ENCODE peak calls at places on chromosome 19, in six cellular contexts. W is A549, N is endothelial cell of umbilical vein, L is HepG2, B is GM12878, F is K562. V is an unnamed sample.

GRCh38 chr19:29983568-29983967 is 41.5 kb downstream of the URI1 start:
- DNase-seq in W (no peak), N (no peak), L (no peak), B (no peak), F (no peak), V (no peak)

GRCh38 chr19:45153339-45154063 is 7.3 kb downstream of the NKPD1 start:
- DNase-seq in W (no peak), N (peak; percentile 34), L (no peak), B (no peak), F (peak; percentile 87), V (peak; percentile 55)

GRCh38 chr19:39070888-39071287 is 13.3 kb upstream of the ACP7 start:
- DNase-seq in W (peak; percentile 64), N (no peak), L (no peak), B (no peak), F (no peak), V (no peak)

GRCh38 chr19:29768166-29768565 is 43.6 kb upstream of the CCNE1 start:
- DNase-seq in W (no peak), N (no peak), L (no peak), B (no peak), F (no peak), V (no peak)

GRCh38 chr19:42406111-42406510 is 16.0 kb upstream of the CNFN start:
- DNase-seq in W (no peak), N (no peak), L (no peak), B (no peak), F (no peak), V (no peak)

GRCh38 chr19:5623397-5624153 is 692 bp downstream of the SAFB start:
- DNase-seq in W (no peak), N (peak; percentile 28), L (no peak), B (no peak), F (peak; percentile 51), V (peak; percentile 20)

GRCh38 chr19:45913874-45914830 is at the start of gene NANOS2:
- DNase-seq in W (peak; percentile 64), N (peak; percentile 32), L (peak; percentile 50), B (no peak), F (peak; percentile 77), V (peak; percentile 75)

GRCh38 chr19:14061751-14062557 is at the start of gene PALM3:
- DNase-seq in W (no peak), N (no peak), L (no peak), B (no peak), F (no peak), V (no peak)

GRCh38 chr19:36169084-36169760 is 17.0 kb upstream of the COX7A1 start:
- DNase-seq in W (no peak), N (peak; percentile 93), L (no peak), B (no peak), F (no peak), V (no peak)

GRCh38 chr19:45973564-45974338 is at the start of gene NOVA2:
- DNase-seq in W (peak; percentile 88), N (peak; percentile 95), L (no peak), B (peak; percentile 19), F (peak; percentile 99), V (peak; percentile 59)

GRCh38 chr19:33868821-33869412 is 72.2 kb downstream of the KCTD15 start:
- DNase-seq in W (no peak), N (peak; percentile 43), L (no peak), B (no peak), F (no peak), V (no peak)

GRCh38 chr19:35202722-35203674 is 25.5 kb downstream of the FAM187B start:
- DNase-seq in W (no peak), N (no peak), L (no peak), B (no peak), F (no peak), V (no peak)

GRCh38 chr19:33186431-33186830 is 7.7 kb upstream of the LRP3 start:
- DNase-seq in W (no peak), N (no peak), L (no peak), B (no peak), F (no peak), V (peak; percentile 73)

GRCh38 chr19:3249408-3249807 is 24.9 kb downstream of the CELF5 start:
- DNase-seq in W (peak; percentile 62), N (no peak), L (peak; percentile 27), B (no peak), F (peak; percentile 83), V (peak; percentile 25)

GRCh38 chr19:39890755-39891551 is 43.5 kb downstream of the FCGBP start:
- DNase-seq in W (no peak), N (no peak), L (no peak), B (no peak), F (no peak), V (no peak)

GRCh38 chr19:13920940-13921744 is 15.1 kb downstream of the CC2D1A start:
- DNase-seq in W (peak; percentile 76), N (peak; percentile 34), L (peak; percentile 57), B (peak; percentile 25), F (peak; percentile 74), V (peak; percentile 80)

GRCh38 chr19:43759515-43759914 is 4.8 kb upstream of the SMG9 start:
- DNase-seq in W (peak; percentile 82), N (peak; percentile 37), L (peak; percentile 23), B (no peak), F (peak; percentile 39), V (no peak)

GRCh38 chr19:14473073-14473790 is 1.9 kb downstream of the PTGER1 start:
- DNase-seq in W (no peak), N (no peak), L (no peak), B (no peak), F (no peak), V (no peak)

GRCh38 chr19:45782820-45783785 is 813 bp upstream of the DMPK start:
- DNase-seq in W (peak; percentile 58), N (no peak), L (no peak), B (no peak), F (no peak), V (no peak)

GRCh38 chr19:51338563-51339312 is 3.2 kb downstream of the VSIG10L start:
- DNase-seq in W (peak; percentile 88), N (peak; percentile 86), L (peak; percentile 68), B (peak; percentile 24), F (peak; percentile 91), V (peak; percentile 83)

GRCh38 chr19:46150606-46151005 is 2.6 kb downstream of the IGFL2 start:
- DNase-seq in W (no peak), N (no peak), L (no peak), B (no peak), F (no peak), V (no peak)

GRCh38 chr19:4347521-4347920 is 4.2 kb downstream of the MPND start:
- DNase-seq in W (no peak), N (no peak), L (no peak), B (no peak), F (no peak), V (no peak)

GRCh38 chr19:9836021-9836420 is 903 bp downstream of the PIN1 start:
- DNase-seq in W (no peak), N (no peak), L (no peak), B (no peak), F (no peak), V (peak; percentile 64)

GRCh38 chr19:9839415-9839814 is 4.3 kb downstream of the PIN1 start:
- DNase-seq in W (no peak), N (no peak), L (no peak), B (no peak), F (no peak), V (no peak)

GRCh38 chr19:9834726-9835506 is at the start of gene PIN1:
- DNase-seq in W (peak; percentile 96), N (peak; percentile 99), L (peak; percentile 96), B (peak; percentile 91), F (peak; percentile 97), V (peak; percentile 100)

GRCh38 chr19:9835507-9835949 is 410 bp downstream of the PIN1 start:
- DNase-seq in W (no peak), N (no peak), L (no peak), B (no peak), F (no peak), V (peak; percentile 42)

GRCh38 chr19:9838324-9838723 is 3.2 kb downstream of the PIN1 start:
- DNase-seq in W (no peak), N (no peak), L (no peak), B (no peak), F (no peak), V (no peak)
- TF ChIP-seq MAX in W (no peak), N (no peak), L (no peak), B (no peak), F (no peak), V (no peak)

GRCh38 chr19:54967611-54968010 is 1.4 kb downstream of the NLRP2 start:
- DNase-seq in W (no peak), N (no peak), L (no peak), B (peak; percentile 28), F (no peak), V (no peak)
- TF ChIP-seq MYC in W (no peak), N (no peak), L (no peak), B (no peak), F (no peak), V (no peak)

GRCh38 chr19:12866416-12867119 is 14.7 kb downstream of the DNASE2 start:
- DNase-seq in W (no peak), N (no peak), L (no peak), B (no peak), F (peak; percentile 71), V (no peak)

GRCh38 chr19:12865746-12866415 is 15.4 kb downstream of the DNASE2 start:
- DNase-seq in W (no peak), N (no peak), L (no peak), B (no peak), F (no peak), V (no peak)

GRCh38 chr19:12868540-12869112 is 12.6 kb downstream of the DNASE2 start:
- DNase-seq in W (peak; percentile 49), N (no peak), L (no peak), B (no peak), F (peak; percentile 72), V (no peak)

GRCh38 chr19:12864721-12865715 is 16.2 kb downstream of the DNASE2 start:
- DNase-seq in W (no peak), N (no peak), L (peak; percentile 75), B (no peak), F (no peak), V (peak; percentile 33)

DNA sequence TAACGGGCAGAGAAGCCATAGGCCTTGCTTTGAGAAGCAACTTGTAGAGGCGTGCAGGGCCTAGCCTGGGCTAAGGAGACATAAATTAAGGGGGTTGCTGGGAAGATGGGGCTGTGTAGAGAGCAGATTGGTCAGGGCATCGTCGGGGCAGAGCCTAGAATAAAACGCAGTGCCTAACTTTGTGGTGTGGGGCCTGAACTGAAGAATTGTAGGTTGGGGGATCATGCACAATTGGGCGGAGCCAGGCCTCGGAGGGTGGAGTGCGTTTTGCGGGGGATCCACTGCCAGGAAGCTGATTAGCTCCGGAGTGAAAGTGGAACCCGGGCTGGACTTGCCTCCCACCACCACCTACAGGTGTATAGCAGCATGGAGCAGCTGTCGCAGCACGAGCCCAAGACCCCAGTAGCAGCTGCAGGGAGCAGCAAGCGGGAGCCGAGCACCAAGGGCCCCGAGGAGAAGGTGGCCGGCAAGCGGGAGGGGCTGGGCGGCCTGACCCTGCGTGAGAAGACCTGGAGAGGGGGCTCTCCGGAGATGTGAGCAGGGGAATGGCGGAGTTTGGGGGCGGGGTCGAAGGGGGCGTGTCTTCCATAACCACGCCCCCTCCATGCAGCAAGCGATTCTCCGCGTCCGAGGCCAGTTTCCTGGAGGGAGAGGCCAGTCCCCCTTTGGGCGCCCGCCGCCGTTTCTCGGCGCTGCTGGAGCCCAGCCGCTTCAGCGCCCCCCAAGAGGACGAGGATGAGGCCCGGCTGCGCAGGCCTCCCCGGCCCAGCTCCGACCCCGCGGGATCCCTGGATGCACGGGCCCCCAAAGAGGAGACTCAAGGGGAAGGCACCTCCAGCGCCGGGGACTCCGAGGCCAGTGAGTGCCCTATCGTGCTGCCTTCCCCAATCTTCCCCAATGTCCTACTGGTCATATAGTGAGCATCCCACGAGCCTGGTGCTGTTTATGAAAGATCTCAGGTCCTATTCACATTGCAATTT is 13.8 kb downstream of the DNASE2 start:
- DNase-seq in W (peak; percentile 52), N (peak; percentile 73), L (no peak), B (peak; percentile 31), F (peak; percentile 93), V (no peak)
- TF ChIP-seq MAX in W (no peak), N (no peak), L (no peak), B (no peak), F (no peak), V (no peak)

GRCh38 chr19:2154587-2155075 is 3.3 kb upstream of the AP3D1 start:
- DNase-seq in W (no peak), N (no peak), L (no peak), B (no peak), F (no peak), V (no peak)
- TF ChIP-seq MYC in W (no peak), N (no peak), L (no peak), B (no peak), F (no peak), V (no peak)

V was measured in NB4.